ENCODE peak calls at places on chromosomes 11 and 22, in seven cellular contexts. V, J, M, L, N, T and O are unnamed samples.

GRCh38 chr11:33237039-33237597 is 20.1 kb upstream of the HIPK3 start:
- DNase-seq in N (no peak), M (no peak), L (no peak), T (no peak), J (no peak), V (no peak), O (no peak)

GRCh38 chr11:24794064-24794463 is 297.2 kb downstream of the LUZP2 start:
- DNase-seq in V (no peak), T (no peak), L (no peak), J (no peak), M (no peak), N (no peak), O (no peak)

GRCh38 chr11:66331542-66332370 is 4.5 kb downstream of the RIN1 start:
- DNase-seq in T (no peak), N (no peak), V (no peak), M (peak; percentile 46), J (no peak), L (no peak), O (no peak)

GRCh38 chr11:120334894-120335462 is 1.2 kb upstream of the ARHGEF12 start:
- DNase-seq in J (peak; percentile 71), N (peak; percentile 65), T (peak; percentile 90), M (no peak), V (peak; percentile 94), L (peak; percentile 76), O (peak; percentile 31)

GRCh38 chr22:41197808-41198585 is 7.1 kb upstream of the L3MBTL2 start:
- DNase-seq in L (no peak), T (no peak), M (peak; percentile 55), V (no peak), J (peak; percentile 68), N (peak; percentile 61), O (no peak)

GRCh38 chr11:14821031-14821430 is 71.0 kb downstream of the CYP2R1 start:
- DNase-seq in L (no peak), J (no peak), T (no peak), N (no peak), V (no peak), M (no peak), O (no peak)

GRCh38 chr11:72701466-72701865 is 27.2 kb upstream of the PDE2A start:
- DNase-seq in T (no peak), L (no peak), V (no peak), J (no peak), N (no peak), M (no peak), O (no peak)

GRCh38 chr11:105000797-105001196 is 22.2 kb downstream of the CASP5 start:
- DNase-seq in M (no peak), N (peak; percentile 3), V (no peak), L (peak; percentile 1), T (no peak), J (peak; percentile 33), O (no peak)

GRCh38 chr11:42465613-42466012 is 846.2 kb upstream of the API5 start:
- DNase-seq in V (no peak), J (no peak), M (no peak), L (no peak), N (no peak), T (no peak), O (no peak)

DNA sequence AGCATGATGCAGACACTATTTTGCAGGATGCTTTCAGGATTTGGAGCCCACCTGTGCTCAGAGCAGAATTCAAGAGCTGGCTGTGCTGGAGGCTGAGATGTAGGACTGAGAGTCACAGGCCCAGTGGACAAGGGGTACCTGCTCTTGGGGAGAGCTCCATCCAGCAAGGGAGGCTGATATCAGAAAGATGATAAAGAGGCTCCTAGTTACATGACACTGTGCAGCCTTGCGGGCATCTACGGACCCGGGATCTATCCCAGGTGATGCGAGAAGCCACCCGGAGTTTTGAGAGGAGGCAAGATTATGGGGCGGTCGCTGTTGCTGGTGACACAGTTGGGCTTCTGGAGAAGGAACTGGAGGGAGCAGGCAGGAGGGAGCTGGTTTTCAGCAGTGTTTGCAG is 579.0 kb downstream of the TBC1D22A start:
- DNase-seq in T (no peak), M (no peak), J (no peak), N (no peak), V (no peak), L (no peak), O (no peak)
- TF ChIP-seq CTCF in T (no peak), M (no peak), J (no peak), N (no peak), V (no peak), L (no peak), O (no peak)

GRCh38 chr11:18526130-18526520 is 617 bp downstream of the TSG101 start:
- DNase-seq in J (no peak), V (no peak), L (no peak), T (no peak), M (no peak), N (no peak), O (no peak)

GRCh38 chr11:18524248-18524647 is 2.5 kb downstream of the TSG101 start:
- DNase-seq in L (no peak), V (no peak), M (no peak), N (no peak), T (no peak), J (no peak), O (no peak)

GRCh38 chr11:18523079-18523478 is 3.7 kb downstream of the TSG101 start:
- DNase-seq in T (no peak), V (no peak), M (no peak), J (no peak), L (no peak), N (no peak), O (no peak)

GRCh38 chr11:18521123-18521522 is 5.6 kb downstream of the TSG101 start:
- DNase-seq in T (no peak), L (no peak), N (no peak), V (no peak), M (no peak), J (no peak), O (no peak)

GRCh38 chr11:18522388-18522787 is 4.4 kb downstream of the TSG101 start:
- DNase-seq in N (no peak), T (no peak), V (no peak), L (peak; percentile 46), M (no peak), J (peak; percentile 9), O (no peak)
- TF ChIP-seq CTCF in N (no peak), T (peak; percentile 2), V (peak; percentile 7), L (no peak), M (no peak), J (peak; percentile 9), O (peak; percentile 30)

DNA sequence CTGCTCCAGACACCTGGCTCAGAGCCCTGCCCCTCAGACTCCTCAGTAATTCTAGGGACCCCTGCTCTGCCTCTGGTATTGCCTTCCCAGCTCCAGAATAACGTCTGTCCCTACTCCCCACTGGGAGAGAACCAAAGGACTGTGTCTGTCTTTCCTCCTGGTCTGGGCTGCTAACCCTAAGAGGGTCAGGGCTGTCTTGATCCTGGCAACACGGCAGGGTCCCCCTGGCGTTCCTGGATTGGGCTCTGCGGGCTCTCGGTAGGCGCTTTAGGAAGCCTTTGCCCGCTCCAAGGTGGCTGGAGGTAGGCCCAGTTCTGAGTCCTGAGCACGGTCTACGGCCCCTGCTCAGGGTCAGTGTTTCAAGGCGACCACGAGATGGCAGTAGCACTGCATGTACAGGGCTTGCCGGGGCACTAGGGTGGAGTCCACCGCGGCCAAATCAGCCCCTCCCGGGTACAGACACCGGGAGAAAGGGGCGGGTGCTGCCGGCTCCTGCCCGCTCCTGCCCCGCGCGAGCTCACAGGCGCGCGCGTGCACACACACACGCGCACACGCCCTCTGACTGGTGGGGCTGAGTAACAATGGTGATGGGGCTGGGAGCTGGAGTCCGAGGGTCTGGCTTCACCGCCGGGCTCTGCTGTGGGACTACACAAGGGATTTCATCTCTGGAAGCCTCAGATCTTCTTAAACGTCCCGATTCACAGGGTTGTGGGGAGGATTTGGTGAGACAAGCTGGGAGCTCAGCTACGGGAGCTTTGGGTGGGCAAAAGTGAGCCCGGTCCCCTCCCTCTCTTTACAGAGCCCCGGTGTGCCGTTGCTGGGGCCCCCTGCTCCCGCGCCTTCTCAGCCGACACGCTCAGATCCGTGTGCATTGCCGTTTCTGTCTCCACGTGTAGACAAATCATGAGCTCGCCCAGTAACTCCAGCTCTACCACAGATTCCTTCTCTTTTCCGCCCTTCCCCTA is 30.1 kb upstream of the HMOX1 start:
- DNase-seq in M (peak; percentile 97), J (peak; percentile 93), N (peak; percentile 87), L (peak; percentile 91), T (peak; percentile 91), V (peak; percentile 89), O (peak; percentile 87)
- TF ChIP-seq CTCF in M (peak; percentile 92), J (peak; percentile 84), N (peak; percentile 59), L (peak; percentile 74), T (peak; percentile 75), V (peak; percentile 95), O (peak; percentile 93)

GRCh38 chr22:42820075-42820763 is 36.9 kb downstream of the ARFGAP3 start:
- DNase-seq in T (peak; percentile 78), M (no peak), N (no peak), L (no peak), J (peak; percentile 40), V (peak; percentile 93), O (no peak)
- TF ChIP-seq CTCF in T (peak; percentile 59), M (peak; percentile 75), N (no peak), L (no peak), J (peak; percentile 68), V (peak; percentile 86), O (peak; percentile 62)

DNA sequence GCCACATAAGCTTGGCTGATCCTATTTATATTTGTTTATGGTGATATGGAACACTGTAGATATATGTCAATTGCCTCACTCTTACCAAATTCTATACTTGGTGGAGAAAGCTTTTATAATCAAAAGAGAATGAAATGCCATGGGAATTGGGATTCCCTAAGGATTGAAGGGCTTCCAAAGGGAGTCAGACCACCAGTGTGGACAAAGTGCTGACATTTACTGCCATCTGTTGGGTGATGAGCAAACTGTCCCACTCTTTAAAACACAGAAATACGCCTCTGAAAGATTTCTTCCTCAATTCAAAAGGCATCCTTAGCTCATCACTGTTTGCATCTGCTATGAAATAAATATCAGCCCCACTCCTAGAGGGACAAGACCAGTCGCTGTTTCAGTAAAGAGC is 7.1 kb downstream of the SLC1A2 start:
- DNase-seq in N (no peak), T (no peak), V (peak; percentile 25), L (peak; percentile 25), M (no peak), J (peak; percentile 56), O (no peak)
- TF ChIP-seq CTCF in N (peak; percentile 29), T (peak; percentile 59), V (peak; percentile 43), L (peak; percentile 72), M (peak; percentile 13), J (peak; percentile 61), O (peak; percentile 47)